ENCODE peak calls at places on chromosomes 7 and 10, in ten cellular contexts. One of them, this sample, is unnamed.

GRCh38 chr10:60951272-60951724 is 7.3 kb upstream of the RHOBTB1 start:
- DNase-seq in NCI-H460: no peak
- DNase-seq in Ammon's horn: no peak
- DNase-seq in GM04504: no peak
- DNase-seq in T-cell: no peak
- DNase-seq in cardiac muscle cell: no peak
- DNase-seq in cardiac fibroblast: no peak
- DNase-seq in A172: peak; percentile 27
- DNase-seq in T-helper 2 cell: no peak
- DNase-seq in GM20000: no peak
- DNase-seq in this sample: no peak

GRCh38 chr7:128122577-128123290 is 91.5 kb upstream of the LRRC4 start:
- DNase-seq in A172: no peak
- DNase-seq in GM04504: no peak
- DNase-seq in NCI-H460: no peak
- DNase-seq in T-cell: no peak
- DNase-seq in Ammon's horn: no peak
- DNase-seq in GM20000: no peak
- DNase-seq in T-helper 2 cell: no peak
- DNase-seq in cardiac fibroblast: no peak
- DNase-seq in cardiac muscle cell: no peak
- DNase-seq in this sample: no peak

GRCh38 chr10:78700413-78700812 is 368.4 kb upstream of the ZMIZ1 start:
- DNase-seq in cardiac fibroblast: peak; percentile 47
- DNase-seq in GM04504: no peak
- DNase-seq in T-helper 2 cell: no peak
- DNase-seq in NCI-H460: no peak
- DNase-seq in T-cell: no peak
- DNase-seq in Ammon's horn: peak; percentile 36
- DNase-seq in cardiac muscle cell: peak; percentile 24
- DNase-seq in A172: peak; percentile 31
- DNase-seq in GM20000: no peak
- DNase-seq in this sample: no peak

GRCh38 chr10:122257041-122257440 is 14.1 kb upstream of the BTBD16 start:
- DNase-seq in NCI-H460: no peak
- DNase-seq in cardiac muscle cell: no peak
- DNase-seq in GM20000: no peak
- DNase-seq in GM04504: no peak
- DNase-seq in T-cell: no peak
- DNase-seq in Ammon's horn: no peak
- DNase-seq in cardiac fibroblast: no peak
- DNase-seq in T-helper 2 cell: no peak
- DNase-seq in A172: no peak
- DNase-seq in this sample: no peak

GRCh38 chr7:89001306-89001705 is 205.8 kb upstream of the TEX47 start:
- DNase-seq in cardiac fibroblast: no peak
- DNase-seq in A172: no peak
- DNase-seq in GM04504: no peak
- DNase-seq in GM20000: no peak
- DNase-seq in NCI-H460: no peak
- DNase-seq in T-cell: no peak
- DNase-seq in Ammon's horn: no peak
- DNase-seq in T-helper 2 cell: no peak
- DNase-seq in cardiac muscle cell: no peak
- DNase-seq in this sample: no peak

GRCh38 chr10:132360766-132361447 is 28.9 kb downstream of the LRRC27 start:
- DNase-seq in GM04504: no peak
- DNase-seq in NCI-H460: peak; percentile 36
- DNase-seq in cardiac fibroblast: no peak
- DNase-seq in T-cell: no peak
- DNase-seq in T-helper 2 cell: no peak
- DNase-seq in A172: no peak
- DNase-seq in cardiac muscle cell: peak; percentile 33
- DNase-seq in Ammon's horn: no peak
- DNase-seq in GM20000: no peak
- DNase-seq in this sample: no peak

GRCh38 chr10:53598914-53599313 is 826.3 kb upstream of the MBL2 start:
- DNase-seq in T-helper 2 cell: no peak
- DNase-seq in GM04504: no peak
- DNase-seq in NCI-H460: no peak
- DNase-seq in Ammon's horn: no peak
- DNase-seq in cardiac fibroblast: no peak
- DNase-seq in cardiac muscle cell: no peak
- DNase-seq in T-cell: no peak
- DNase-seq in A172: no peak
- DNase-seq in GM20000: no peak
- DNase-seq in this sample: no peak

GRCh38 chr7:37109853-37110252 is 338.8 kb downstream of the ELMO1 start:
- DNase-seq in A172: no peak
- DNase-seq in T-cell: no peak
- DNase-seq in GM04504: no peak
- DNase-seq in cardiac fibroblast: no peak
- DNase-seq in T-helper 2 cell: no peak
- DNase-seq in GM20000: no peak
- DNase-seq in cardiac muscle cell: peak; percentile 28
- DNase-seq in NCI-H460: no peak
- DNase-seq in Ammon's horn: no peak
- DNase-seq in this sample: no peak

GRCh38 chr10:98307916-98308315 is 39.9 kb upstream of the LOXL4 start:
- DNase-seq in T-cell: no peak
- DNase-seq in NCI-H460: no peak
- DNase-seq in GM04504: no peak
- DNase-seq in cardiac muscle cell: no peak
- DNase-seq in A172: peak; percentile 38
- DNase-seq in T-helper 2 cell: no peak
- DNase-seq in cardiac fibroblast: no peak
- DNase-seq in GM20000: no peak
- DNase-seq in Ammon's horn: no peak
- DNase-seq in this sample: no peak

GRCh38 chr10:35712486-35712885 is 70.4 kb upstream of the FZD8 start:
- DNase-seq in cardiac fibroblast: no peak
- DNase-seq in T-helper 2 cell: no peak
- DNase-seq in A172: no peak
- DNase-seq in cardiac muscle cell: no peak
- DNase-seq in NCI-H460: no peak
- DNase-seq in GM04504: no peak
- DNase-seq in T-cell: no peak
- DNase-seq in Ammon's horn: no peak
- DNase-seq in GM20000: no peak
- DNase-seq in this sample: no peak

This sample was measured in CD8-positive, alpha-beta T cell.